ENCODE peak calls at places on chromosomes 3 and 15, in six cellular contexts. One of them, this sample, is unnamed.

GRCh38 chr3:105746226-105746996 is 122.4 kb downstream of the CBLB start:
- DNase-seq in effector memory CD4-positive, alpha-beta T cell: no peak
- DNase-seq in mesendoderm: peak
- DNase-seq in body of pancreas: no peak
- DNase-seq in AG04450: no peak
- DNase-seq in HCT116: no peak
- DNase-seq in this sample: no peak

GRCh38 chr3:136731274-136731884 is 20.8 kb downstream of the STAG1 start:
- DNase-seq in effector memory CD4-positive, alpha-beta T cell: no peak
- DNase-seq in mesendoderm: no peak
- DNase-seq in body of pancreas: no peak
- DNase-seq in AG04450: no peak
- DNase-seq in HCT116: no peak
- DNase-seq in this sample: no peak

GRCh38 chr3:56787258-56787777 is 14.4 kb downstream of the ARHGEF3 start:
- DNase-seq in effector memory CD4-positive, alpha-beta T cell: no peak
- DNase-seq in mesendoderm: no peak
- DNase-seq in body of pancreas: no peak
- DNase-seq in AG04450: no peak
- DNase-seq in HCT116: no peak
- DNase-seq in this sample: no peak

GRCh38 chr3:189685854-189686253 is 54.7 kb downstream of the TP63 start:
- DNase-seq in effector memory CD4-positive, alpha-beta T cell: no peak
- DNase-seq in mesendoderm: no peak
- DNase-seq in body of pancreas: no peak
- DNase-seq in AG04450: peak
- DNase-seq in HCT116: peak
- DNase-seq in this sample: no peak

GRCh38 chr3:114892880-114893279 is 254.2 kb downstream of the ZBTB20 start:
- DNase-seq in effector memory CD4-positive, alpha-beta T cell: no peak
- DNase-seq in mesendoderm: no peak
- DNase-seq in body of pancreas: peak
- DNase-seq in AG04450: no peak
- DNase-seq in HCT116: no peak
- DNase-seq in this sample: no peak

GRCh38 chr3:52200981-52201679 is 3.2 kb downstream of the ALAS1 start:
- DNase-seq in effector memory CD4-positive, alpha-beta T cell: no peak
- DNase-seq in mesendoderm: no peak
- DNase-seq in body of pancreas: no peak
- DNase-seq in AG04450: no peak
- DNase-seq in HCT116: no peak
- DNase-seq in this sample: no peak

GRCh38 chr15:59371458-59372351 is 966 bp downstream of the MYO1E start:
- DNase-seq in effector memory CD4-positive, alpha-beta T cell: no peak
- DNase-seq in mesendoderm: peak
- DNase-seq in body of pancreas: peak
- DNase-seq in AG04450: no peak
- DNase-seq in HCT116: no peak
- DNase-seq in this sample: no peak

GRCh38 chr3:22175899-22176298 is 424.9 kb upstream of the ZNF385D start:
- DNase-seq in effector memory CD4-positive, alpha-beta T cell: no peak
- DNase-seq in mesendoderm: no peak
- DNase-seq in body of pancreas: no peak
- DNase-seq in AG04450: no peak
- DNase-seq in HCT116: no peak
- DNase-seq in this sample: no peak

GRCh38 chr3:67245545-67245944 is 247.4 kb downstream of the KBTBD8 start:
- DNase-seq in effector memory CD4-positive, alpha-beta T cell: no peak
- DNase-seq in mesendoderm: peak
- DNase-seq in body of pancreas: no peak
- DNase-seq in AG04450: no peak
- DNase-seq in HCT116: no peak
- DNase-seq in this sample: no peak

GRCh38 chr3:34725774-34726173 is 913.6 kb upstream of the ARPP21 start:
- DNase-seq in effector memory CD4-positive, alpha-beta T cell: no peak
- DNase-seq in mesendoderm: peak
- DNase-seq in body of pancreas: no peak
- DNase-seq in AG04450: no peak
- DNase-seq in HCT116: no peak
- DNase-seq in this sample: no peak

GRCh38 chr3:70738310-70738681 is 425.9 kb upstream of the MDFIC2 start:
- DNase-seq in effector memory CD4-positive, alpha-beta T cell: no peak
- DNase-seq in mesendoderm: no peak
- DNase-seq in body of pancreas: no peak
- DNase-seq in AG04450: no peak
- DNase-seq in HCT116: no peak
- DNase-seq in this sample: no peak

GRCh38 chr3:193998628-193999027 is 137.3 kb upstream of the HES1 start:
- DNase-seq in effector memory CD4-positive, alpha-beta T cell: no peak
- DNase-seq in mesendoderm: no peak
- DNase-seq in body of pancreas: no peak
- DNase-seq in AG04450: no peak
- DNase-seq in HCT116: no peak
- DNase-seq in this sample: no peak

GRCh38 chr3:16511561-16512434 is 1.7 kb downstream of the RFTN1 start:
- DNase-seq in effector memory CD4-positive, alpha-beta T cell: peak
- DNase-seq in mesendoderm: peak
- DNase-seq in body of pancreas: peak
- DNase-seq in AG04450: peak
- DNase-seq in HCT116: no peak
- DNase-seq in this sample: peak

GRCh38 chr3:152039887-152040286 is 166.4 kb downstream of the SUCNR1 start:
- DNase-seq in effector memory CD4-positive, alpha-beta T cell: no peak
- DNase-seq in mesendoderm: no peak
- DNase-seq in body of pancreas: no peak
- DNase-seq in AG04450: no peak
- DNase-seq in HCT116: no peak
- DNase-seq in this sample: no peak

GRCh38 chr3:169764164-169764452 is 752 bp downstream of the TERC start:
- DNase-seq in effector memory CD4-positive, alpha-beta T cell: no peak
- DNase-seq in mesendoderm: no peak
- DNase-seq in body of pancreas: no peak
- DNase-seq in AG04450: no peak
- DNase-seq in HCT116: no peak
- DNase-seq in this sample: no peak

GRCh38 chr15:47987908-47988532 is 132.8 kb upstream of the SLC24A5 start:
- DNase-seq in effector memory CD4-positive, alpha-beta T cell: no peak
- DNase-seq in mesendoderm: peak
- DNase-seq in body of pancreas: peak
- DNase-seq in AG04450: peak
- DNase-seq in HCT116: peak
- DNase-seq in this sample: peak

GRCh38 chr3:69864141-69864540 is 124.9 kb downstream of the MITF start:
- DNase-seq in effector memory CD4-positive, alpha-beta T cell: no peak
- DNase-seq in mesendoderm: no peak
- DNase-seq in body of pancreas: no peak
- DNase-seq in AG04450: no peak
- DNase-seq in HCT116: no peak
- DNase-seq in this sample: no peak

GRCh38 chr3:147945968-147946519 is 536.9 kb downstream of the ZIC1 start:
- DNase-seq in effector memory CD4-positive, alpha-beta T cell: no peak
- DNase-seq in mesendoderm: peak
- DNase-seq in body of pancreas: peak
- DNase-seq in AG04450: peak
- DNase-seq in HCT116: peak
- DNase-seq in this sample: peak

GRCh38 chr3:187765342-187765741 is 20.1 kb upstream of the BCL6 start:
- DNase-seq in effector memory CD4-positive, alpha-beta T cell: no peak
- DNase-seq in mesendoderm: no peak
- DNase-seq in body of pancreas: no peak
- DNase-seq in AG04450: no peak
- DNase-seq in HCT116: no peak
- DNase-seq in this sample: no peak

GRCh38 chr3:105222568-105223093 is 144.1 kb upstream of the ALCAM start:
- DNase-seq in effector memory CD4-positive, alpha-beta T cell: no peak
- DNase-seq in mesendoderm: peak
- DNase-seq in body of pancreas: no peak
- DNase-seq in AG04450: no peak
- DNase-seq in HCT116: no peak
- DNase-seq in this sample: no peak

GRCh38 chr15:43249699-43250203 is 17.0 kb downstream of the TGM5 start:
- DNase-seq in effector memory CD4-positive, alpha-beta T cell: no peak
- DNase-seq in mesendoderm: peak
- DNase-seq in body of pancreas: no peak
- DNase-seq in AG04450: peak
- DNase-seq in HCT116: no peak
- DNase-seq in this sample: no peak

GRCh38 chr3:175896655-175897054 is 1037.5 kb downstream of the NAALADL2 start:
- DNase-seq in effector memory CD4-positive, alpha-beta T cell: no peak
- DNase-seq in mesendoderm: no peak
- DNase-seq in body of pancreas: no peak
- DNase-seq in AG04450: no peak
- DNase-seq in HCT116: no peak
- DNase-seq in this sample: no peak

GRCh38 chr3:43073116-43073835 is 32.6 kb downstream of the POMGNT2 start:
- DNase-seq in effector memory CD4-positive, alpha-beta T cell: no peak
- DNase-seq in mesendoderm: no peak
- DNase-seq in body of pancreas: no peak
- DNase-seq in AG04450: no peak
- DNase-seq in HCT116: no peak
- DNase-seq in this sample: no peak

GRCh38 chr3:184338538-184338945 is 1.1 kb downstream of the FAM131A start:
- DNase-seq in effector memory CD4-positive, alpha-beta T cell: no peak
- DNase-seq in mesendoderm: peak
- DNase-seq in body of pancreas: peak
- DNase-seq in AG04450: peak
- DNase-seq in HCT116: no peak
- DNase-seq in this sample: peak

GRCh38 chr15:67187351-67187854 is 67.1 kb downstream of the AAGAB start:
- DNase-seq in effector memory CD4-positive, alpha-beta T cell: no peak
- DNase-seq in mesendoderm: no peak
- DNase-seq in body of pancreas: no peak
- DNase-seq in AG04450: no peak
- DNase-seq in HCT116: no peak
- DNase-seq in this sample: no peak
- H3K4me3 ChIP-seq in effector memory CD4-positive, alpha-beta T cell: no peak
- H3K4me3 ChIP-seq in mesendoderm: no peak
- H3K4me3 ChIP-seq in body of pancreas: no peak
- H3K4me3 ChIP-seq in AG04450: no peak
- H3K4me3 ChIP-seq in HCT116: no peak
- H3K4me3 ChIP-seq in this sample: no peak

GRCh38 chr15:85607141-85607806 is 187.5 kb downstream of the KLHL25 start:
- DNase-seq in effector memory CD4-positive, alpha-beta T cell: no peak
- DNase-seq in mesendoderm: no peak
- DNase-seq in body of pancreas: no peak
- DNase-seq in AG04450: no peak
- DNase-seq in HCT116: no peak
- DNase-seq in this sample: no peak
- H3K4me3 ChIP-seq in effector memory CD4-positive, alpha-beta T cell: no peak
- H3K4me3 ChIP-seq in mesendoderm: no peak
- H3K4me3 ChIP-seq in body of pancreas: no peak
- H3K4me3 ChIP-seq in AG04450: no peak
- H3K4me3 ChIP-seq in HCT116: no peak
- H3K4me3 ChIP-seq in this sample: no peak

GRCh38 chr15:60391722-60392340 is 6.0 kb downstream of the ANXA2 start:
- DNase-seq in effector memory CD4-positive, alpha-beta T cell: no peak
- DNase-seq in mesendoderm: no peak
- DNase-seq in body of pancreas: no peak
- DNase-seq in AG04450: no peak
- DNase-seq in HCT116: no peak
- DNase-seq in this sample: no peak
- H3K4me3 ChIP-seq in effector memory CD4-positive, alpha-beta T cell: no peak
- H3K4me3 ChIP-seq in mesendoderm: no peak
- H3K4me3 ChIP-seq in body of pancreas: no peak
- H3K4me3 ChIP-seq in AG04450: peak
- H3K4me3 ChIP-seq in HCT116: peak
- H3K4me3 ChIP-seq in this sample: no peak

DNA sequence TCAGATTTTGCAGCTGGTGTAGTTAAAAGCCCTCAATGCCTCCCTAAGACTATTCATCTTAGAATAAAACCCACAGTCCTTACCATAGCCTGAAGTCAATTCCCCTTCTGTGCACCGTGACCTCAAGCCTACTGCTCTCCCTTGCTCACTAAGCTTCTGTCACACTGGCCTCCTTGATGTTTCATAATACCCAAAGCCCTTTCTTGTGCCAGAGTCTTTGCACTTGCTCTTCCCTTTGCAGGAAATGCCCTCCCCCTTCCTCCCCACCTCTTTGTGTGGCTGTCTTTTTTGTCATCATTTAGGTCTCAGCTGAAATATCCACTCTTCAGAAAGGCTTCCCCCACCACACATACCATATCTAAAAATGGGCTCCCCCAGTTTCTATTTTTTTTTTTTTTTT is 4.2 kb upstream of the PLEKHO2 start:
- DNase-seq in effector memory CD4-positive, alpha-beta T cell: no peak
- DNase-seq in mesendoderm: no peak
- DNase-seq in body of pancreas: no peak
- DNase-seq in AG04450: no peak
- DNase-seq in HCT116: no peak
- DNase-seq in this sample: no peak
- H3K4me3 ChIP-seq in effector memory CD4-positive, alpha-beta T cell: peak
- H3K4me3 ChIP-seq in mesendoderm: no peak
- H3K4me3 ChIP-seq in body of pancreas: no peak
- H3K4me3 ChIP-seq in AG04450: no peak
- H3K4me3 ChIP-seq in HCT116: no peak
- H3K4me3 ChIP-seq in this sample: no peak

DNA sequence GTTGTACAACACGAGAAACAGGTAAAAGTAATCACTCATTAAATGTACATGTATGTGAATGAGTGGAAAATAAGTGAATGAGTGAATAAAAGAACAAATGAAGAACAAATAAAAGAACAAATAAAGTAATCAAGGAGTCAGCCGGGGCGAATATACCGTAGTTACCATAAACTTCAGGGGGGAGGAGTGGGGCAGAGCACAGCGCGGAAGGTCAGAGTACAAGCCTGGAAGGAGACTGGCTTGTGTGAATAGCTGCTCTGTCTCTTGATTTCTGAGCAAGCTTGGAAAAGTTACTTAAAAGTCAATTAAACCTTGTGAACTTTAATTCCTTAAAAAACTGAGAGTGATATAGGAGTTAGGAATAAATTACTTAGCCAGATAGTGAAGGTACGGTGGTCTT is 466.5 kb upstream of the CNTN4 start:
- DNase-seq in effector memory CD4-positive, alpha-beta T cell: no peak
- DNase-seq in mesendoderm: no peak
- DNase-seq in body of pancreas: no peak
- DNase-seq in AG04450: no peak
- DNase-seq in HCT116: no peak
- DNase-seq in this sample: no peak
- H3K4me3 ChIP-seq in effector memory CD4-positive, alpha-beta T cell: no peak
- H3K4me3 ChIP-seq in mesendoderm: no peak
- H3K4me3 ChIP-seq in body of pancreas: no peak
- H3K4me3 ChIP-seq in AG04450: no peak
- H3K4me3 ChIP-seq in HCT116: no peak
- H3K4me3 ChIP-seq in this sample: no peak